ENCODE peak calls at places on chromosomes 4 and X, in eight cellular contexts. N is cardiac muscle cell, W is omental fat pad, K is COR-L47, Y is RPMI7951, E is midbrain, V is fibroblast of mammary gland, L is NCI-H524 treated with DMSO at 0.1 percent for 48 hours. B is an unnamed sample.

GRCh38 chrX:1027133-1027532 is 185.3 kb downstream of the CRLF2 start:
- DNase-seq in N (no peak), W (no peak), K (no peak), Y (no peak), E (no peak), V (no peak), L (no peak), B (no peak)

GRCh38 chr4:37770016-37770415 is 56.5 kb upstream of the PGM2 start:
- DNase-seq in N (peak; percentile 85), W (no peak), K (no peak), Y (no peak), E (no peak), V (peak; percentile 59), L (no peak), B (no peak)

GRCh38 chrX:71657267-71657666 is 10.1 kb upstream of the LOC101059915 start:
- DNase-seq in N (no peak), W (no peak), K (no peak), Y (no peak), E (no peak), V (peak; percentile 33), L (no peak), B (no peak)

GRCh38 chr4:41709844-41710481 is 38.6 kb downstream of the PHOX2B start:
- DNase-seq in N (peak; percentile 9), W (no peak), K (no peak), Y (peak; percentile 47), E (no peak), V (peak; percentile 84), L (no peak), B (no peak)

GRCh38 chr4:7395635-7396034 is 39.1 kb downstream of the PSAPL1 start:
- DNase-seq in N (no peak), W (no peak), K (no peak), Y (no peak), E (no peak), V (no peak), L (peak; percentile 23), B (no peak)

GRCh38 chrX:112521658-112522057 is 158.1 kb downstream of the LHFPL1 start:
- DNase-seq in N (no peak), W (no peak), K (no peak), Y (no peak), E (no peak), V (no peak), L (no peak), B (no peak)

GRCh38 chrX:30141966-30142365 is 73.4 kb upstream of the MAGEB2 start:
- DNase-seq in N (peak; percentile 65), W (no peak), K (peak; percentile 43), Y (peak; percentile 71), E (no peak), V (peak; percentile 50), L (no peak), B (peak; percentile 1)

GRCh38 chr4:110188113-110188512 is 10.3 kb downstream of the ELOVL6 start:
- DNase-seq in N (no peak), W (no peak), K (no peak), Y (no peak), E (no peak), V (no peak), L (no peak), B (no peak)

GRCh38 chrX:40964008-40964407 is 121.2 kb upstream of the USP9X start:
- DNase-seq in N (no peak), W (no peak), K (no peak), Y (no peak), E (no peak), V (no peak), L (no peak), B (no peak)

GRCh38 chrX:16914058-16914457 is 32.4 kb upstream of the REPS2 start:
- DNase-seq in N (peak; percentile 31), W (no peak), K (no peak), Y (no peak), E (no peak), V (peak; percentile 16), L (no peak), B (peak; percentile 27)

GRCh38 chrX:46543441-46543840 is 1.8 kb downstream of the ZNF674 start:
- DNase-seq in N (no peak), W (no peak), K (no peak), Y (no peak), E (no peak), V (no peak), L (no peak), B (no peak)

GRCh38 chr4:6885953-6886557 is 23.6 kb upstream of the TBC1D14 start:
- DNase-seq in N (peak; percentile 66), W (no peak), K (peak; percentile 89), Y (peak; percentile 78), E (peak; percentile 82), V (peak; percentile 66), L (peak; percentile 65), B (peak; percentile 94)

GRCh38 chr4:23763559-23763958 is 126.3 kb downstream of the PPARGC1A start:
- DNase-seq in N (no peak), W (no peak), K (no peak), Y (no peak), E (no peak), V (no peak), L (no peak), B (no peak)

GRCh38 chr4:85512446-85513205 is 37.7 kb downstream of the ARHGAP24 start:
- DNase-seq in N (no peak), W (no peak), K (no peak), Y (no peak), E (no peak), V (peak; percentile 43), L (no peak), B (no peak)

GRCh38 chr4:113442821-113443220 is 318.7 kb downstream of the CAMK2D start:
- DNase-seq in N (no peak), W (no peak), K (no peak), Y (no peak), E (no peak), V (no peak), L (no peak), B (no peak)

GRCh38 chrX:3638280-3638873 is 75.1 kb downstream of the PRKX start:
- DNase-seq in N (peak; percentile 53), W (peak; percentile 37), K (no peak), Y (peak; percentile 43), E (peak; percentile 37), V (peak; percentile 59), L (no peak), B (peak; percentile 47)

GRCh38 chrX:129777218-129777768 is 2.5 kb upstream of the SASH3 start:
- DNase-seq in N (no peak), W (no peak), K (no peak), Y (no peak), E (no peak), V (no peak), L (no peak), B (peak; percentile 33)

GRCh38 chr4:146192060-146192459 is 16.5 kb downstream of the LSM6 start:
- DNase-seq in N (peak; percentile 6), W (no peak), K (no peak), Y (no peak), E (no peak), V (peak; percentile 36), L (no peak), B (no peak)

GRCh38 chr4:134807231-134807745 is 605.7 kb upstream of the PABPC4L start:
- DNase-seq in N (no peak), W (no peak), K (no peak), Y (no peak), E (no peak), V (no peak), L (no peak), B (no peak)

GRCh38 chr4:186760576-186760975 is 36.9 kb upstream of the FAT1 start:
- DNase-seq in N (peak; percentile 70), W (no peak), K (no peak), Y (peak; percentile 74), E (no peak), V (peak; percentile 75), L (no peak), B (no peak)

GRCh38 chrX:100591256-100592051 is 6.7 kb downstream of the TNMD start:
- DNase-seq in N (no peak), W (no peak), K (no peak), Y (no peak), E (no peak), V (no peak), L (no peak), B (no peak)

GRCh38 chr4:118964891-118965411 is 76.3 kb downstream of the SYNPO2 start:
- DNase-seq in N (peak; percentile 93), W (no peak), K (no peak), Y (peak; percentile 41), E (no peak), V (peak; percentile 72), L (no peak), B (no peak)

B was measured in Ammon's horn.